ENCODE peak calls at places on chromosome 1, in ten cellular contexts. I is thoracic aorta, D is cardiac fibroblast, B is fibroblast of mammary gland, W is H1, L is IMR-90, U is psoas muscle, K is lower leg skin, G is pancreas, A is tibial artery. R is an unnamed sample.

GRCh38 chr1:27928216-27928954 is 6.4 kb upstream of the SMPDL3B start:
- DNase-seq in I (no peak), D (no peak), B (no peak), W (no peak), L (no peak), U (no peak), K (no peak), G (no peak), A (no peak), R (no peak)

GRCh38 chr1:223844962-223845809 is 561 bp downstream of the TP53BP2 start:
- DNase-seq in I (no peak), D (peak), B (peak), W (no peak), L (peak), U (peak), K (peak), G (peak), A (peak), R (no peak)

GRCh38 chr1:93813076-93813475 is 65.9 kb downstream of the DNTTIP2 start:
- DNase-seq in I (no peak), D (no peak), B (peak), W (no peak), L (no peak), U (no peak), K (no peak), G (no peak), A (no peak), R (no peak)

GRCh38 chr1:221555689-221556433 is 186.0 kb downstream of the DUSP10 start:
- DNase-seq in I (no peak), D (no peak), B (no peak), W (no peak), L (no peak), U (no peak), K (no peak), G (no peak), A (no peak), R (no peak)

GRCh38 chr1:234699795-234700665 is 90.1 kb upstream of the IRF2BP2 start:
- DNase-seq in I (peak), D (peak), B (peak), W (no peak), L (peak), U (peak), K (peak), G (no peak), A (peak), R (peak)

GRCh38 chr1:164754088-164754600 is 195.2 kb downstream of the PBX1 start:
- DNase-seq in I (no peak), D (peak), B (peak), W (no peak), L (peak), U (no peak), K (no peak), G (peak), A (peak), R (no peak)

GRCh38 chr1:50419192-50419906 is 3.9 kb downstream of the DMRTA2 start:
- DNase-seq in I (no peak), D (no peak), B (no peak), W (no peak), L (no peak), U (no peak), K (no peak), G (no peak), A (no peak), R (no peak)

GRCh38 chr1:248821101-248821500 is 4.6 kb downstream of the SH3BP5L start:
- DNase-seq in I (no peak), D (peak), B (peak), W (no peak), L (peak), U (no peak), K (peak), G (peak), A (no peak), R (no peak)

GRCh38 chr1:26767714-26768113 is 20.0 kb upstream of the PIGV start:
- DNase-seq in I (no peak), D (no peak), B (no peak), W (no peak), L (peak), U (no peak), K (no peak), G (no peak), A (no peak), R (no peak)

GRCh38 chr1:101293461-101294045 is 56.7 kb downstream of the S1PR1 start:
- DNase-seq in I (no peak), D (peak), B (peak), W (no peak), L (peak), U (no peak), K (no peak), G (no peak), A (no peak), R (peak)

GRCh38 chr1:53025778-53026131 is 36.3 kb upstream of the PODN start:
- DNase-seq in I (no peak), D (no peak), B (no peak), W (no peak), L (no peak), U (no peak), K (no peak), G (no peak), A (no peak), R (no peak)

GRCh38 chr1:16905112-16905855 is 9.5 kb downstream of the RNU1-2 start:
- DNase-seq in I (no peak), D (peak), B (peak), W (no peak), L (peak), U (no peak), K (peak), G (peak), A (no peak), R (peak)

GRCh38 chr1:116835161-116835560 is 74.6 kb upstream of the PTGFRN start:
- DNase-seq in I (no peak), D (no peak), B (no peak), W (no peak), L (no peak), U (no peak), K (no peak), G (no peak), A (no peak), R (no peak)

GRCh38 chr1:66333463-66334232 is 200.3 kb upstream of the SGIP1 start:
- DNase-seq in I (no peak), D (peak), B (no peak), W (no peak), L (no peak), U (peak), K (no peak), G (no peak), A (no peak), R (no peak)

GRCh38 chr1:77347646-77348045 is 65.8 kb downstream of the AK5 start:
- DNase-seq in I (no peak), D (peak), B (peak), W (no peak), L (peak), U (no peak), K (no peak), G (no peak), A (no peak), R (peak)

GRCh38 chr1:54980528-54981241 is at the start of gene TMEM61:
- DNase-seq in I (no peak), D (no peak), B (no peak), W (no peak), L (no peak), U (no peak), K (peak), G (peak), A (no peak), R (no peak)

GRCh38 chr1:107246775-107247345 is 106.0 kb downstream of the NTNG1 start:
- DNase-seq in I (no peak), D (no peak), B (no peak), W (no peak), L (no peak), U (no peak), K (no peak), G (no peak), A (no peak), R (no peak)

GRCh38 chr1:145782166-145783099 is 41.5 kb downstream of the RNF115 start:
- DNase-seq in I (no peak), D (peak), B (peak), W (no peak), L (peak), U (no peak), K (no peak), G (peak), A (no peak), R (peak)

GRCh38 chr1:88773540-88774150 is 89.6 kb downstream of the PKN2 start:
- DNase-seq in I (no peak), D (peak), B (peak), W (no peak), L (peak), U (no peak), K (no peak), G (no peak), A (no peak), R (no peak)

GRCh38 chr1:4636186-4636585 is 18.2 kb upstream of the AJAP1 start:
- DNase-seq in I (no peak), D (no peak), B (no peak), W (no peak), L (no peak), U (no peak), K (no peak), G (no peak), A (no peak), R (no peak)

GRCh38 chr1:169348356-169349036 is 19.1 kb downstream of the NME7 start:
- DNase-seq in I (no peak), D (peak), B (peak), W (no peak), L (peak), U (no peak), K (no peak), G (peak), A (no peak), R (no peak)

GRCh38 chr1:172658871-172659453 is at the start of gene FASLG:
- DNase-seq in I (no peak), D (no peak), B (no peak), W (no peak), L (peak), U (no peak), K (no peak), G (no peak), A (no peak), R (no peak)
- H3K4me3 ChIP-seq in I (peak), D (no peak), B (no peak), W (no peak), L (no peak), U (no peak), K (no peak), G (no peak), A (no peak), R (no peak)

DNA sequence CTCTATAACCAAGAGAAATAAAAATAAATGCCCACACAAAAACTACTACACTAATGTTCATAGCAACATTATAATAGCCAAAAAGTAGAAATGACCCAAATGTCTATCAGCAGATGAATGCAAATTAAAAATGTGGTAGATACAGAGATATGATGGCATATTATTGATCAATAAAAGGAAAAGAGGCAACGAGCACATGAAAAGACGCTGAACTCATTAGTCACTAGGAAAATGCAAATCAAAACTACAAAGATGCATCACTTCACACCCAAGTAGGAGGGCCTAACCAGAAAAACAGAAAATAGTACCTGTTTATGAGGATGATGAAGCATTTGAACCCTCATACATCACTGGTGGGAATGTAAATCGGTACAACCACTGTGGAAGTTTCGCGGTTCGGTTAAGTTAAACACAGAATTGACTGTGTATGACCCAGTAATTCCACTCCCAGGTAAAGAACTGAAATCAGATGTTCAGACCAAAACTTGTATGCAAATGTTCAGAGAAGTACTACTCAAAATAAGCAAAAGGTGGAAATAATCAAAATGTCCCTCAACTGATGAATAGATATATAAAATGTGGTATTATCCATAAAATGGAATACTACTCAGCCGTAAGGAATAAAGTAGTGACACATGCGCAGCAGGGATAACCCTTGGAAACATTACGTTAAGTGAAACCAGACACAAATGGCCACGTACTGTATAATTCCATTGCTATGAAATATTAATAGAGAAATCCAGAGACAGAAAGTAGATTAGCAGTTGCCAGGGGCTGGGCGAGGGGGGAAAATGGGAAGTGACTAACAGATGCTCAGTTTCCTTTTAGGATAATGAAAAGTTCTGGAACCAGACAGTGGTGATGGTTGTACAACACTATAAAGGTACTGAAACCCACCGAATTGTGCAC is 3.1 kb downstream of the USP48 start:
- DNase-seq in I (no peak), D (no peak), B (peak), W (no peak), L (no peak), U (no peak), K (no peak), G (no peak), A (no peak), R (no peak)
- H3K4me3 ChIP-seq in I (no peak), D (no peak), B (no peak), W (no peak), L (no peak), U (no peak), K (no peak), G (no peak), A (no peak), R (no peak)

DNA sequence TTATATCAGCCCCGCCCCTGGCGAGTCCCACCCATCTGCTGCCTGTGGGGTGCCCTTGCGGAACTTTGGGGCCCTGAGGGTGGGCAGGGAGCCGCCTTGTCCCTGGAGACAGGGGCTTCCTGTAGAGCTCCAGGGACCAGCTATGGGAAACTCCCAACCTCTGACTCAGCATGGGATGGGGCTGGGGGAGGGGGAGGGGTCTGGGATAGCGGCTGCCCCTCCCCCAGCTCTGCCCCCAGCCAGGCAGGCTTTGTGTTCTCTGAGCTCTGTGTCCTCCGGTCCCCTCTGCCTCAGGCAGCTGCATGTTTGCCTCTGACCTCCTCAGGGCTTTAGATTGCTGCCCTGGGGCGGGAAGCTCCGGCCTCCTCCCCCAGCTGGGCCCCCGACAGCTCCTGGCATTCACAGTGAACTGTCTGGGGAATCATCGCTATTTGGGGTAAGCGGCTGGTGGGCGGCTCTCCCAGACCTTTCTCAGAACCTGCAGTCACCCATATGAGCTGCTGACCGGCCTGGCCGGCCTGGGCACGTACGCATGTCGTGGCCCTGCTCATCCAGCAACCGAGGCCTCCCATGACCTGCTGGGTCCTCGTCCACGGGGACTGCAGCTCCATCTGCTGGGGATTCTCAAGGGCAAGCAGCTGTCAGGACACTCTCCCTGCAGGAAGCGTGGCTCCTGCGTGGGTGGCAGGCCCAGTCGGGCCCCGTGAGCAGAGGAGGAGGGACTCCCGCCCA is 17.1 kb downstream of the ARHGEF16 start:
- DNase-seq in I (no peak), D (peak), B (peak), W (peak), L (peak), U (peak), K (no peak), G (no peak), A (no peak), R (peak)
- H3K4me3 ChIP-seq in I (no peak), D (no peak), B (no peak), W (peak), L (no peak), U (no peak), K (no peak), G (no peak), A (no peak), R (no peak)

DNA sequence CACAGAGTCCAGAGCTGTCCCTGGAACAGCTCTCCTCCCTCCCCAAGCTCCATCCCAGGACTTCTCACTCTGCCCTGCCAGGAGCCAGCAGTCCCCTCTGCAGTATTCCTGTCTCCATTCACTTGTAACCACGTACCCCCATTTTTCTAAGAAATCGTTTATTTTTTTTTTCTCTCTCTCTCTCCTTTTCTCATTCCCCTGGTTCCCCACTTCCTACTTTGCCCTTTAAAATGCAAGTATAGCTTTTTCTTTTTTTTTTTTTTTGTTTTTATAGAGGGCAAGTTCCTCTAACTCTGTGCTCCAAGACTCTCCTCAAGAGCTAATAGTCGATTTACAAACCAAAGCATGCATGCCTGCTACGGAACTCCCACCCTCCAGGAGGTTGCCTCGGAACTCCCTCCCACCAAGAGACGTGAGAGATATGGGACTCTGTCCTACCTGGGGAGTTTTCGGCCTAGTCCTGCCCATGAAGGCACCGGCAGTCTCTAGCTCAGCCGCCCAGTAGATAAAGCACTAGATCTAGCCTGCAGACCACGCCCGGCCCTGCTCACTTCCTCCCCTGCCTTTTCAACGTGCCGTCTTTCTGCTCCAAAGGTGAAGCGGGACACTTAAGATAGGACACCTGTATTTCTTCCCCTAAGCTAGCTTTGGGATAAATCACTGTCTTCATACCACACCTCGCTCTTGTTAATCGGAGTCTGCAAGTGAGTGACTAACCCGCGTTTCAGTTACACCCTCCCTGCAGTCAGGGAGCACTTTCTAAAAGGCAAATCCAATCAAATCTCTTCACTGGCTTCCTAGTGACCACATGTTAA is 27.7 kb downstream of the TNFRSF9 start:
- DNase-seq in I (no peak), D (no peak), B (peak), W (peak), L (no peak), U (no peak), K (no peak), G (no peak), A (no peak), R (no peak)
- H3K4me3 ChIP-seq in I (no peak), D (no peak), B (no peak), W (no peak), L (no peak), U (no peak), K (no peak), G (no peak), A (no peak), R (no peak)

GRCh38 chr1:87123610-87124009 is 205.1 kb upstream of the LMO4 start:
- DNase-seq in I (no peak), D (no peak), B (no peak), W (no peak), L (no peak), U (no peak), K (no peak), G (no peak), A (no peak), R (no peak)

GRCh38 chr1:87119741-87120140 is 205.3 kb downstream of the HS2ST1 start:
- DNase-seq in I (no peak), D (no peak), B (no peak), W (no peak), L (no peak), U (no peak), K (no peak), G (no peak), A (no peak), R (no peak)

GRCh38 chr1:87121732-87122163 is 206.9 kb upstream of the LMO4 start:
- DNase-seq in I (no peak), D (no peak), B (no peak), W (no peak), L (peak), U (no peak), K (no peak), G (no peak), A (no peak), R (no peak)

GRCh38 chr1:87117761-87118160 is 203.3 kb downstream of the HS2ST1 start:
- DNase-seq in I (no peak), D (no peak), B (peak), W (no peak), L (peak), U (no peak), K (no peak), G (no peak), A (no peak), R (no peak)

DNA sequence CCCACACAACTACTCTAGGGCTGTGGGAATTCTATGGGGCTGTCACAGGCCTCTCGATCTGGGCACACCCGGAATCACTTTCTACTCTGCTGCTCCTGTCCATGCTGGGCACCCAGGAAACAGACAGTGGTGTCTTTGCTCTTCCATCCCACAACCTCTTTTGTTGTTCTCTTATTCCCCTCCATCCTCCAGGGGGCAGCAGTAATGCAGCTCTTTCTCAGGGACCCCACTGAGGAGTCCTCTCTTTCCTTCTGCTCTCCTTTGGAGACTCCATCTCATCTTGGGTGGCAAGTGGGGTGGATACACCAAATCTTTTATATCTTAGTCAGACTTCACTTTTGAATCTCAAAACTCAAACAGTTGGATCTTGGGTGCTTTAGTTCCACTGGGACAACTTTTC is 206.3 kb downstream of the HS2ST1 start:
- DNase-seq in I (no peak), D (no peak), B (no peak), W (no peak), L (no peak), U (no peak), K (no peak), G (no peak), A (no peak), R (no peak)
- H3K4me3 ChIP-seq in I (no peak), D (no peak), B (no peak), W (no peak), L (no peak), U (no peak), K (no peak), G (no peak), A (no peak), R (no peak)